ENCODE peak calls at places on chromosomes 5 and 9, in five cellular contexts. W is Peyer's patch, J is left ventricle myocardium inferior, P is cardiac muscle cell, I is heart right ventricle. F is an unnamed sample.

GRCh38 chr5:56123531-56124243 is 109.4 kb downstream of the ANKRD55 start:
- DNase-seq in I (peak; percentile 56), P (peak; percentile 50), W (no peak), J (peak; percentile 62), F (no peak)

GRCh38 chr5:88438006-88438405 is 169.4 kb upstream of the TMEM161B start:
- DNase-seq in P (no peak), J (no peak), I (no peak), W (no peak), F (no peak)

GRCh38 chr5:63255609-63256008 is 677.0 kb downstream of the LRRC70 start:
- DNase-seq in P (no peak), I (no peak), W (no peak), J (no peak), F (no peak)

GRCh38 chr9:121156263-121156731 is 45.4 kb downstream of the RAB14 start:
- DNase-seq in I (no peak), J (no peak), W (peak; percentile 25), P (no peak), F (no peak)

GRCh38 chr5:147464211-147464610 is 45.7 kb downstream of the DPYSL3 start:
- DNase-seq in I (no peak), P (peak; percentile 41), J (no peak), W (no peak), F (no peak)

GRCh38 chr5:73132759-73133158 is 12.4 kb downstream of the TMEM171 start:
- DNase-seq in I (no peak), P (no peak), J (no peak), W (no peak), F (no peak)

GRCh38 chr5:74409166-74409706 is 231.3 kb downstream of the ENC1 start:
- DNase-seq in I (no peak), W (no peak), J (no peak), P (no peak), F (no peak)

GRCh38 chr5:53355316-53355715 is 125.1 kb upstream of the FST start:
- DNase-seq in J (no peak), W (no peak), I (no peak), P (no peak), F (no peak)

GRCh38 chr5:146073239-146073900 is 32.0 kb downstream of the PLAC8L1 start:
- DNase-seq in W (no peak), J (no peak), P (no peak), I (no peak), F (no peak)

GRCh38 chr9:96581823-96582598 is 37.6 kb downstream of the CDC14B start:
- DNase-seq in J (no peak), W (no peak), I (no peak), P (no peak), F (no peak)

GRCh38 chr5:111224561-111224989 is 391 bp downstream of the CAMK4 start:
- DNase-seq in P (no peak), I (no peak), J (no peak), W (peak; percentile 17), F (no peak)

GRCh38 chr5:65483474-65484346 is 2.0 kb upstream of the ADAMTS6 start:
- DNase-seq in J (no peak), P (peak; percentile 77), W (no peak), I (no peak), F (no peak)

GRCh38 chr9:81052846-81053245 is 636.5 kb downstream of the TLE1 start:
- DNase-seq in P (no peak), I (no peak), W (no peak), J (no peak), F (no peak)

GRCh38 chr5:154385236-154385512 is 60.6 kb upstream of the SAP30L start:
- DNase-seq in W (peak; percentile 85), P (no peak), J (no peak), I (no peak), F (no peak)

GRCh38 chr5:90020575-90021535 is 388.7 kb downstream of the CETN3 start:
- DNase-seq in I (no peak), P (no peak), J (no peak), W (no peak), F (no peak)

GRCh38 chr9:112743216-112743835 is 7.2 kb upstream of the SNX30 start:
- DNase-seq in P (no peak), I (no peak), W (peak; percentile 61), J (no peak), F (no peak)

GRCh38 chr9:136208675-136209074 is 3.7 kb upstream of the LHX3 start:
- DNase-seq in W (no peak), P (no peak), J (no peak), I (no peak), F (no peak)

GRCh38 chr5:95958308-95959014 is 3.2 kb downstream of the ELL2 start:
- DNase-seq in P (no peak), I (no peak), W (no peak), J (no peak), F (no peak)

DNA sequence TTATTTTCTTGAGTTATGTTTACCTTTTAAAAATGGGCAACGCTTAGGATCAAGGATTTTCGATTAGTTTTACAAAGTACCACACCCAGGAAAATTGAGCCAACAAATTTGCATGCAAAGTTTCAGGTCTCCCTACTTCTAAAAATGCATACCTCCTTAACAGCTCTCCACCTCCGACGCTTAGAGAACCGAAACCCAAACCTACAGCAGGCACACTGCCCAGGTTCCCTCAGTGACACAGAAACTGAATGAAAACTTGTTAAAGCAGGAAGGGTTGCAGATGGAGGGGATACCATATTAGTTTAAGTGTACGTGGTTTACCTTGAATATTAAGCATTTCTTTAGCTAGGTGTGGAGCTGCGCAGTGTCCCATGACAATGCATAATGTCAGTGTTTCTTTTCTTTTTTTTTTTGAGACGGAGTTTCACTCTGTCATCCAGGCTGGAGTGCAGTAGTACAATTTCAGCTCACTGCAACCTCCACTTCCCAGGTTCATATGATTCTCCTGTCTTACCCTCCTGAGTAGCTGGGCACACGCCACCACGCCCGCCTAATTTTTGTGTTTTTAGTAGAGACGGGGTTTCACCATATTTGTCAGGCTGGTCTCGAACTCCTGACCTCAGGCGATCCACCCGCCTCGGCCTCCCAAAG is 1.6 kb upstream of the SUB1 start:
- DNase-seq in P (no peak), J (no peak), I (no peak), W (peak; percentile 74), F (no peak)
- H3K4me1 ChIP-seq in P (peaks cover 10% of the 10 kb centered on the region), J (peaks cover 31% of the 10 kb centered on the region), I (no peaks in the 10 kb centered on the region), W (no peaks in the 10 kb centered on the region), F (peaks cover 24% of the 10 kb centered on the region)

DNA sequence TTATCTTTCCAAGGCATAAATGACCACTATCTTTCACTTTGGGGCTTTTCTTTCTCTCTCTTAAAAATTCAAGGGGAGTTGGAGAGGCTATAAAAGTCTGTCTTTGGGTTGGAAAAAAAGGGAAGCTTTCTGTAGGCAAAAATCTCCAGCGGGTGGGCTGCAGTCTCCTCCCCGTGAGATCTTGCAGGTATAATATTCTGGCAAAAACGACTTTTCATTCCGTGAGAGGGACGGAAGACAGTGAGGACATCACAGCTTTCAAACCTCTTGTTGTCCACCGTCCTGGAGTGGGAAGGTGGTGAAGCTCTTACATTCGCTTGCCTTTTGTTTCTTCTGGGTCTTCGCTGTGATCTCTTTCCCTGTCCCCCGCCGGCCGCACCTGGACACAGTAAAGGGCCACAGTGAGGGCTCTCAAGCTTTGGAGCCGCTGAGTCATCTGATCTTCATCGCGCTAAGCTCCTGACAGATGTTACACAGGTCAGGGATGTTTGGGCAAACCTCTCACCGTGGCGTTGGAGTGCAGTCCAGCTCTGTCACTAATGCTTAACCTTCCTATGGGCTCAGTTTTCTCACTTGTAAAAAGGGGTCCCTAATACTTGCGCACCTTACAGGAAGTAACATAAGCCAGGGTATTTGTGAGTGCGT is 61.9 kb upstream of the MEGF10 start:
- DNase-seq in J (no peak), P (peak; percentile 10), I (no peak), W (no peak), F (no peak)
- H3K4me3 ChIP-seq in J (peak overlapping the region; percentile 70), P (no peak overlapping the region), I (peak overlapping the region; percentile 47), W (peak overlapping the region; percentile 65), F (peak overlapping the region; percentile 66)

GRCh38 chr5:172944741-172945140 is 14.5 kb upstream of the RPL26L1 start:
- DNase-seq in J (no peak), P (no peak), I (no peak), W (no peak), F (no peak)

GRCh38 chr5:172943906-172944305 is 15.3 kb upstream of the RPL26L1 start:
- DNase-seq in I (no peak), P (no peak), J (no peak), W (no peak), F (no peak)

GRCh38 chr5:172942556-172942955 is 16.7 kb upstream of the RPL26L1 start:
- DNase-seq in W (no peak), P (no peak), J (no peak), I (no peak), F (no peak)

GRCh38 chr5:172945151-172945550 is 14.1 kb upstream of the RPL26L1 start:
- DNase-seq in I (no peak), P (no peak), W (no peak), J (no peak), F (no peak)

DNA sequence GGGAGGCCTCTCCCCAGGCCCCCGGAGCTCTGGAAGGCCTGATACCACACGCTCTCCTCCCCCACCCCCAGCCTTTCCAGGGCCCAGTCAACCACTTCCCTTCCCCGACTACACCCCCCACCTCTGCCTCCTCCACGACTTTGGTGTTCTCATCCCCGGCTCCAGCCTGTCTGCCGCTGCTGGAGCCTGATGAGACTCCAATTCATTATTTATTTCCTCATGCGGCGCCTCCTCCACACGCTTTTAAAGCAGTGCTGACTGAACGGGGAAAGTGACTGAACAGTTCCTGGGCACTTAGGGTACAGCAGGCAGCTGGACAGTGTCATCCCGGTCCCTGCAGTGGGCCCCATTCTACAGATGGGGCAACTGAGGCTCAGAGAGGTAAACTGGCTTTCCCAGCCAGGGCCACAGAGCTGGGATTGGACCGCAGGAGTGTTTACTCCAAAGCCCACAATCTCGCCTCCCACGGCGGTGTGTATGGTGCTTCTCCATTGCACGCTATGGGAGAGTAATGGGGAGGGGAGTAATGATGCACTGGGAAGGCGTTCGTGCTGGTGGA is 15.9 kb upstream of the RPL26L1 start:
- DNase-seq in J (no peak), W (no peak), P (peak; percentile 75), I (peak; percentile 61), F (no peak)
- H3K27ac ChIP-seq in J (peak overlapping the region; percentile 75), W (no peak overlapping the region), P (no peak overlapping the region), I (peak overlapping the region; percentile 64), F (no peak overlapping the region)

GRCh38 chr5:54774281-54775171 is 210.9 kb downstream of the ESM1 start:
- DNase-seq in W (no peak), I (peak; percentile 66), P (no peak), J (peak; percentile 82), F (no peak)

GRCh38 chr5:54778783-54779182 is 206.6 kb downstream of the ESM1 start:
- DNase-seq in P (no peak), I (no peak), J (no peak), W (no peak), F (no peak)
- H3K4me1 ChIP-seq in P (no peaks in the 10 kb centered on the region), I (no peaks in the 10 kb centered on the region), J (no peaks in the 10 kb centered on the region), W (no peaks in the 10 kb centered on the region), F (no peaks in the 10 kb centered on the region)

GRCh38 chr9:129885670-129886106 is 50.4 kb downstream of the USP20 start:
- DNase-seq in W (peak; percentile 92), P (peak; percentile 86), J (peak; percentile 93), I (peak; percentile 91), F (peak; percentile 96)
- H3K4me3 ChIP-seq in W (peak overlapping the region; percentile 45), P (no peak overlapping the region), J (peak overlapping the region; percentile 66), I (peak overlapping the region; percentile 15), F (peak overlapping the region; percentile 58)

DNA sequence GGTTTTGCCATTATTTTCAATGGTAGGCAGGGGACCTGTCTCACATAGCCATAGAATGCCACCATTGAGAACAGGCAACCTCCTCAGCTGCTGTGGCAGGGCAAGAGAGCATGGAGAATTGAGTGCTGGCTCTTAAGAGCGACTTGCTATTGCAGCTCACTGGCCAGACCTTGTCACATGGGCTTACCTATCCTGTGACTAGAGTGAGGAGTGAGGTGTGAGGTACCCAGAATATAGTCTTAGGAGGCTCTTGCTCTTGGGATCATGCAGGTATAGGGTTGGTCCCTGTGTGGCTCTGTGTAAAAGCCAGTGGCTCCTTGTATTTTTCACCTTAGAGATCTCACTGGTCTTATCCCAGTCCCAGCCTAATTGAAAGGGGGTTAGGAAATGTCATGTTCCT is 39.8 kb upstream of the NR3C1 start:
- DNase-seq in I (no peak), W (no peak), P (no peak), J (no peak), F (no peak)
- H3K27ac ChIP-seq in I (no peak overlapping the region), W (no peak overlapping the region), P (no peak overlapping the region), J (no peak overlapping the region), F (no peak overlapping the region)